ENCODE peak calls at places on chromosomes 13 and 19, in six cellular contexts. Z is stimulated activated CD4-positive, alpha-beta T cell treated with anti-CD3 and anti-CD28 coated beads, Interleukin-2, amount 100 ng/mL, for 24 hours; T is mucosa of descending colon; N is HCEC 1CT; U is HFFc6; B is HEK293T. K is an unnamed sample.

GRCh38 chr13:75587679-75588078 is 38.1 kb downstream of the UCHL3 start:
- DNase-seq in Z (no peak), T (no peak), N (no peak), U (no peak), B (no peak), K (peak)

GRCh38 chr13:72504026-72504925 is 223.2 kb downstream of the MZT1 start:
- DNase-seq in Z (no peak), T (no peak), N (no peak), U (no peak), B (no peak), K (no peak)

GRCh38 chr13:95262837-95263381 is 38.3 kb downstream of the ABCC4 start:
- DNase-seq in Z (no peak), T (no peak), N (no peak), U (no peak), B (no peak), K (no peak)

GRCh38 chr13:41495044-41495443 is 37.7 kb downstream of the RGCC start:
- DNase-seq in Z (no peak), T (no peak), N (no peak), U (no peak), B (no peak), K (no peak)

GRCh38 chr13:45325806-45326205 is 15.2 kb downstream of the TPT1 start:
- DNase-seq in Z (no peak), T (peak), N (peak), U (peak), B (no peak), K (no peak)

GRCh38 chr19:13718733-13719132 is 45.6 kb upstream of the MRI1 start:
- DNase-seq in Z (no peak), T (peak), N (peak), U (no peak), B (no peak), K (peak)

GRCh38 chr13:110155072-110155471 is 151.9 kb downstream of the COL4A1 start:
- DNase-seq in Z (no peak), T (no peak), N (no peak), U (no peak), B (no peak), K (no peak)

GRCh38 chr13:45220403-45220802 is 19.6 kb upstream of the KCTD4 start:
- DNase-seq in Z (no peak), T (no peak), N (no peak), U (no peak), B (no peak), K (no peak)

GRCh38 chr13:23322353-23323336 is 110.9 kb downstream of the SACS start:
- DNase-seq in Z (no peak), T (no peak), N (no peak), U (no peak), B (no peak), K (no peak)

GRCh38 chr13:93558637-93559036 is 332.0 kb downstream of the GPC6 start:
- DNase-seq in Z (no peak), T (no peak), N (no peak), U (no peak), B (no peak), K (no peak)

GRCh38 chr13:42305503-42305902 is 33.6 kb downstream of the AKAP11 start:
- DNase-seq in Z (no peak), T (no peak), N (peak), U (no peak), B (no peak), K (no peak)

GRCh38 chr13:93794197-93794885 is 567.7 kb downstream of the GPC6 start:
- DNase-seq in Z (peak), T (no peak), N (peak), U (no peak), B (no peak), K (no peak)

GRCh38 chr19:31513841-31514240 is 164.6 kb upstream of the TSHZ3 start:
- DNase-seq in Z (no peak), T (no peak), N (no peak), U (no peak), B (no peak), K (no peak)

GRCh38 chr13:24097064-24097463 is 63.5 kb upstream of the SPATA13 start:
- DNase-seq in Z (peak), T (no peak), N (no peak), U (peak), B (no peak), K (no peak)

GRCh38 chr19:45508931-45509691 is 1.8 kb downstream of the VASP start:
- DNase-seq in Z (no peak), T (peak), N (peak), U (peak), B (peak), K (no peak)

GRCh38 chr13:48750588-48751383 is 97.1 kb downstream of the CYSLTR2 start:
- DNase-seq in Z (no peak), T (no peak), N (peak), U (no peak), B (no peak), K (no peak)

GRCh38 chr13:100798739-100799361 is 124.3 kb upstream of the TMTC4 start:
- DNase-seq in Z (no peak), T (no peak), N (no peak), U (no peak), B (no peak), K (no peak)

GRCh38 chr13:92677571-92677970 is 549.0 kb upstream of the GPC6 start:
- DNase-seq in Z (no peak), T (no peak), N (no peak), U (no peak), B (peak), K (no peak)

GRCh38 chr13:57633950-57634828 is 2.6 kb downstream of the PCDH17 start:
- DNase-seq in Z (no peak), T (no peak), N (no peak), U (no peak), B (no peak), K (no peak)

GRCh38 chr13:108947551-108948030 is 318.2 kb downstream of the MYO16 start:
- DNase-seq in Z (no peak), T (no peak), N (peak), U (peak), B (no peak), K (no peak)

K was measured in NT2/D1.